ENCODE peak calls at places on chromosome 6, in eight cellular contexts. V, G, F, Q, Z, B, I and J are unnamed samples.

GRCh38 chr6:51369485-51369884 is 550.8 kb downstream of the TFAP2B start:
- DNase-seq in V (no peak), G (no peak), F (no peak), Q (no peak), Z (no peak), B (no peak), I (no peak), J (no peak)

GRCh38 chr6:74479420-74479819 is 726.4 kb downstream of the COL12A1 start:
- DNase-seq in V (no peak), G (no peak), F (no peak), Q (no peak), Z (no peak), B (no peak), I (no peak), J (no peak)

GRCh38 chr6:6543181-6543879 is 45.2 kb upstream of the LY86 start:
- DNase-seq in V (no peak), G (no peak), F (no peak), Q (no peak), Z (peak), B (no peak), I (no peak), J (no peak)

GRCh38 chr6:21023210-21023609 is 489.0 kb downstream of the CDKAL1 start:
- DNase-seq in V (no peak), G (no peak), F (no peak), Q (no peak), Z (no peak), B (no peak), I (no peak), J (no peak)

GRCh38 chr6:2733736-2734480 is 16.8 kb downstream of the MYLK4 start:
- DNase-seq in V (no peak), G (no peak), F (no peak), Q (no peak), Z (no peak), B (peak), I (no peak), J (no peak)

GRCh38 chr6:41734666-41735426 is 562 bp downstream of the TFEB start:
- DNase-seq in V (peak), G (peak), F (peak), Q (peak), Z (peak), B (peak), I (peak), J (peak)

GRCh38 chr6:49551126-49551865 is 828 bp downstream of the C6orf141 start:
- DNase-seq in V (no peak), G (no peak), F (no peak), Q (no peak), Z (peak), B (no peak), I (no peak), J (peak)

GRCh38 chr6:118644007-118644406 is 7.4 kb downstream of the CEP85L start:
- DNase-seq in V (no peak), G (peak), F (no peak), Q (no peak), Z (no peak), B (no peak), I (no peak), J (no peak)

GRCh38 chr6:88566746-88567534 is 396.5 kb downstream of the RNGTT start:
- DNase-seq in V (no peak), G (no peak), F (no peak), Q (peak), Z (no peak), B (no peak), I (no peak), J (no peak)

GRCh38 chr6:145688493-145688905 is 46.8 kb downstream of the EPM2A start:
- DNase-seq in V (no peak), G (peak), F (no peak), Q (no peak), Z (no peak), B (no peak), I (no peak), J (no peak)

GRCh38 chr6:69064226-69064625 is 429.1 kb downstream of the ADGRB3 start:
- DNase-seq in V (no peak), G (no peak), F (no peak), Q (no peak), Z (no peak), B (no peak), I (no peak), J (no peak)

GRCh38 chr6:154569136-154569862 is 58.8 kb upstream of the CNKSR3 start:
- DNase-seq in V (no peak), G (no peak), F (no peak), Q (no peak), Z (no peak), B (no peak), I (no peak), J (no peak)

GRCh38 chr6:162719528-162719927 is 8.0 kb downstream of the PRKN start:
- DNase-seq in V (no peak), G (no peak), F (no peak), Q (no peak), Z (no peak), B (no peak), I (no peak), J (no peak)

GRCh38 chr6:86686496-86686895 is 250.8 kb upstream of the HTR1E start:
- DNase-seq in V (no peak), G (no peak), F (no peak), Q (no peak), Z (no peak), B (no peak), I (no peak), J (no peak)

GRCh38 chr6:108632441-108632840 is 71.7 kb downstream of the FOXO3 start:
- DNase-seq in V (no peak), G (no peak), F (no peak), Q (no peak), Z (no peak), B (no peak), I (no peak), J (no peak)

GRCh38 chr6:132763269-132763668 is 5.6 kb upstream of the VNN2 start:
- DNase-seq in V (no peak), G (no peak), F (no peak), Q (no peak), Z (no peak), B (no peak), I (no peak), J (no peak)
- TF ChIP-seq POLR2A in V (no peak), G (no peak), F (no peak), Q (no peak), Z (no peak), B (no peak), I (no peak), J (no peak)

DNA sequence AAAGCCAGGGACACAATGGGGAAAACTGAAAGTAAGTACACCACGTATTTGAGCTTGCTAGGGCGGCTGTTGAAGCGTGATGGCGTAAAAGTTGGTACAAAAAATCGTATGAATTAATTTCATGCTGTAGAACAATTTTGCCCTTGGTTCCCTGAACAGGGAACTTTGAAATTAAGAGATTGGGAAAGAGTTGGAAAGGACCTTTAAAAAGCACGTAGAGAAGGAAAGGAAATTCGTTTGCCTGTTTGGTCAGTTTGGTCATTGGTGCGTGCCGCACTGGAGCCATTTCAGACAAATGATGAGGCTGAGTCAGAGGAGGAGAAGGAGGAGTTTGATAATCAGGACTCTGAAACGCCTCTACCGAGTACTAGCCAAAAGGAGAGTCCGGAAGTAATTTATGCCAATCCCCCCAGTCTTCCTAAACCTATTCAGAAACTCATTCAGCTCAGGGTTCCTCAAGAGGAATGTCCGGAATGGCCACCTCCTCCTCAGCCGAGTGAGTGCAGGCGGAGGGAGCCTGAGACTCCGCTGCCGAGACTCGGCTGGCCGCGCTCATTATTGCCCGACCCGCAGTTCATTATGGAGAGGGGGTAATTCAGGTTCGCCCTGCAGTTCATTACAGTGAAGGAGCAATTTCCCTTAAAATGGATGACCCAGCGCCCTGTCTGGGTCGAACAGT is 59.2 kb upstream of the PRSS16 start:
- DNase-seq in V (no peak), G (peak), F (peak), Q (no peak), Z (peak), B (peak), I (no peak), J (no peak)
- TF ChIP-seq POLR2A in V (no peak), G (peak), F (peak), Q (no peak), Z (no peak), B (peak), I (no peak), J (no peak)

GRCh38 chr6:73085362-73085975 is 139.8 kb downstream of the KHDC1L start:
- DNase-seq in V (no peak), G (peak), F (no peak), Q (no peak), Z (no peak), B (no peak), I (no peak), J (no peak)
- TF ChIP-seq POLR2A in V (no peak), G (no peak), F (no peak), Q (no peak), Z (no peak), B (no peak), I (no peak), J (no peak)

GRCh38 chr6:33746651-33747100 is at the start of gene IP6K3:
- DNase-seq in V (no peak), G (no peak), F (no peak), Q (no peak), Z (no peak), B (peak), I (no peak), J (no peak)
- TF ChIP-seq POLR2A in V (no peak), G (no peak), F (no peak), Q (no peak), Z (no peak), B (peak), I (no peak), J (no peak)

DNA sequence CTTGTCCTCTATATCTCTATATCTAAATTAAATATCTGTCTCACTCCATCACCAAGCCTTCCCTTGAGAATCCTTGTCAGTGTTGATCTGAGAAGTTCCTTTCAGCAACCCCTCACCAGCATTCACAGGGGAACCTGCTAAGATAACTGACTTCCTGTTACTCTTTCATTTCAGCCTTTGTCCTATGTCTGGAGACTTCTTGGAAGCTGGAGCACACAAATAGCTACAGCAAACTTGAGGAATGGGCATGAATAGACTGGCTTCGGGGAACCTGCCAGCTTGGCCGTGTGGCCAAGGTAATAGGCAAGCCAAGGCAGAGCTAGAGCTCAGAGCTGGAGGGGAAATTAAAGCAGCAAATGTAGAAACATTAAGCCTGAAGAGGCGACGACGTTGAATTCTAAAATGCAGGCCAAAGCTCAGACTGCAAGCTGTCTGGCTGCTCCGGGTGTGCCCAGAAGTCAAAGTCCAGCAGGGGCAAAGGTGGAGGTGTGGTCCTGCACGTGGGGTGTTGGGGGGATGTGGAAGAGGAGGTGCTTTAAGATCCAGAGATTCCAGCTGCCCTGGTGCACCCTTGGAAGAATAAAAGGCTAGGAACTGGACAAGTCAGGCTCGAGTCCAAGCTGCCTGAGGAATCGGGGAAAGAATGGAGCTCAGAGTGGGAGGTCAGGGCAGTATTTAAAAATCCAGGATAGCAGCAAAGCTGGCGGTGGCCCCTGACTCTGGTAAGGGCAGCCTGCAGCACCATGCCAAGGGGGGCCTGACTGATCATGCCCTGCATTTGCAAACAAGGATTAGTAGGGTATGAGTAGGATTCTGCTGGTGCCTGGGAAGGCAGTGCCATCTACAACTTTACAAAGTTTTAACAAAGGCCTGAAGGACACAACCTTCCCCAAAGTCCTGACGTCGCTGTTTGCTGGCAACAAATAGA is 185.0 kb upstream of the SGK1 start:
- DNase-seq in V (no peak), G (no peak), F (no peak), Q (no peak), Z (no peak), B (no peak), I (no peak), J (no peak)
- TF ChIP-seq POLR2A in V (no peak), G (no peak), F (no peak), Q (no peak), Z (no peak), B (no peak), I (no peak), J (no peak)

GRCh38 chr6:27130668-27131428 is 116.7 kb upstream of the PRSS16 start:
- DNase-seq in V (no peak), G (no peak), F (no peak), Q (no peak), Z (no peak), B (no peak), I (no peak), J (no peak)

GRCh38 chr6:27135087-27135657 is 112.3 kb upstream of the PRSS16 start:
- DNase-seq in V (no peak), G (no peak), F (no peak), Q (no peak), Z (no peak), B (no peak), I (no peak), J (no peak)

GRCh38 chr6:27132532-27133280 is 114.8 kb upstream of the PRSS16 start:
- DNase-seq in V (peak), G (peak), F (peak), Q (peak), Z (peak), B (peak), I (peak), J (peak)

GRCh38 chr6:27136077-27136644 is 111.3 kb upstream of the PRSS16 start:
- DNase-seq in V (no peak), G (no peak), F (no peak), Q (no peak), Z (no peak), B (no peak), I (no peak), J (no peak)

DNA sequence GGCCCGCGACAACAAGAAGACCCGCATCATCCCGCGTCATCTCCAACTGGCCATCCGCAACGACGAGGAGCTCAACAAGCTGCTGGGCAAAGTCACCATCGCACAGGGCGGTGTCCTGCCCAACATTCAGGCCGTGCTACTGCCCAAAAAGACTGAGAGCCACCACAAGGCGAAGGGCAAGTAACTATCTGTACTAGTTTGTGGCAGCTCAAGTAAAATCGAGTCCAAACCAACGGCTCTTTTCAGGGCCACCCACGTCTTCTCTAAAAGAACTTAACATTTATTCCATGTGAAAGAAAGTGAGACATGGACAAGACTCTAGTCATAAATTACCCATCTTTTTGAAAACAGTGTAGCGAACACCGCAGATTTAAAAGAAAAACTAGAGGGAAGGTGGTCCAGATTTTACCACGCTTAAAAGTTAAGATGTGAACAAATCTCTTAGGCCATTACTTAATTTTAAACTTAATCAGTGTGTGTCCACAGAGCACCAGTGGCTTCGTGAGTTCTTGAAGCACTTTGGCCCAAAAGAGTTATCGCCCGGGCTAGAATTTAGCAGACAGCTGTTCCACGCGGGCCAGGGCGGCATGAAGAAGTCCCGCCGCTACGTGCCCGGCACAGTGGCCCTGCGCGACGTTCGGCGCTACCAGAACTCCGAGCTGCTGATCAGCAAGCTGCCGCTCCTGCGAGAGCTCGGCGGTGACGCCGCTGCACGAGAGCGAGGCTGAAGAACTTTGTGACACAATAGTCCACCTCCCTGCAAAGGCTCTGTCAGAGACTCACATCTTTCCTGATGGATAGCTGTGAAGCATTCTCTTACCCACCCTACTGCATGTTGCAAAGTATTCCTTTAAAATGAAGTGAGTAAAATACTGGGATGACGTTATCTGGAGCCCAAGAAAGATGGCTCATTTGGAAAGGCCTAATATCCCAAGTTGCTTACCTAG is 113.9 kb upstream of the PRSS16 start:
- DNase-seq in V (no peak), G (peak), F (peak), Q (peak), Z (peak), B (no peak), I (no peak), J (no peak)
- TF ChIP-seq POLR2A in V (no peak), G (peak), F (no peak), Q (no peak), Z (no peak), B (no peak), I (no peak), J (peak)

GRCh38 chr6:112253505-112253841 is 894 bp downstream of the LAMA4 start:
- DNase-seq in V (no peak), G (no peak), F (no peak), Q (no peak), Z (peak), B (no peak), I (no peak), J (peak)

GRCh38 chr6:112251170-112251945 is 3.0 kb downstream of the LAMA4 start:
- DNase-seq in V (no peak), G (peak), F (peak), Q (peak), Z (peak), B (peak), I (no peak), J (no peak)

GRCh38 chr6:112254921-112255320 is 554 bp upstream of the LAMA4 start:
- DNase-seq in V (no peak), G (no peak), F (no peak), Q (no peak), Z (no peak), B (no peak), I (no peak), J (no peak)

GRCh38 chr6:112252571-112253504 is 1.5 kb downstream of the LAMA4 start:
- DNase-seq in V (no peak), G (peak), F (no peak), Q (no peak), Z (no peak), B (no peak), I (no peak), J (no peak)

DNA sequence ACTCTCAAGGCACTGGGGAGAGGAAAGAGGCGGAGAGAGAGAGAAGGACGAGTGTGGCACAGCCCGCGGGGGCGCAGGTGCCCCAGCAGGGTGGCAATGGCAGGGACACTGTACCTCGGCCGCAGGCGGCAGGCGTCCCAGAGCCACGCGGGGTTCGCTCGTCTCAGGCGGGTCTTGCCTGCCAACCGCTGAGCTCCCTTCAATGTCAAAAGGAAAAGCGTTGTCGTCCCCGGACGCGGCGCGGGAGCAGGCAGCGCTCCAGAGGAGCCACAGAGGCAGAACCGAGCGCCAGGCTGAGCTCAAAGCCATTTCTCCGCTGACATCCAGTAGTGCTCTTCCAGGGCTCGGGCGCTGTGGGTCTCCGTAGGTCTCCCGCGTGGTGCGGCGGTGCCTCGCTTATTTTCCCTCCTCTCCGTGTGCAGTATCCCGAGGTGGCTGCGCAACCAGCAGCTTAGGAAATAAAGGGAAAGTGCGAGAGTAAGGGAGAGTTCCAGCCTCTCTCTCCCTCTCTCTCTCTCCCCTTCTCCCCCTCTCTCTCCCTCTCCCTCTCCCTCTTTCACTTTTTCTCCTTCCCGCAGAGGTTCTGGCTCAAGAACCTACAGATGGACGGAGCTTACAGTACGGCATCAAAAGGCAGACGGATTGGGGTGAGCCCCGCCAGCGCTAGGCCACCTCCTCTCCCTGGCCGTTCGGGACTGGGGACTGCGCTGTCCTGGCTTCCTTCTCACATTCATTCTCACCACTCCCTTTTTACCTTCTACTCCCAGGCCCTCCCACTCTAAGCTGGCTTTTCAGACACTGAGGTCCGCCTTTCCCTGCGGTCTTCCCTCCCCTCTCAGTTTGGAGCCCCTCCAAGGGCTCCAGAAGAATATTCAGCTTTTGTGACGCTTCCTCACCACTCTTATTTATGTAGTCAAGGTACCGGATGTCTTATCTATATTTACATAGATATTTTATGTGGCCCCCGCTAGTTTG is at the start of gene LAMA4:
- DNase-seq in V (no peak), G (peak), F (peak), Q (peak), Z (peak), B (no peak), I (no peak), J (peak)
- TF ChIP-seq POLR2A in V (no peak), G (peak), F (peak), Q (no peak), Z (no peak), B (peak), I (peak), J (peak)

DNA sequence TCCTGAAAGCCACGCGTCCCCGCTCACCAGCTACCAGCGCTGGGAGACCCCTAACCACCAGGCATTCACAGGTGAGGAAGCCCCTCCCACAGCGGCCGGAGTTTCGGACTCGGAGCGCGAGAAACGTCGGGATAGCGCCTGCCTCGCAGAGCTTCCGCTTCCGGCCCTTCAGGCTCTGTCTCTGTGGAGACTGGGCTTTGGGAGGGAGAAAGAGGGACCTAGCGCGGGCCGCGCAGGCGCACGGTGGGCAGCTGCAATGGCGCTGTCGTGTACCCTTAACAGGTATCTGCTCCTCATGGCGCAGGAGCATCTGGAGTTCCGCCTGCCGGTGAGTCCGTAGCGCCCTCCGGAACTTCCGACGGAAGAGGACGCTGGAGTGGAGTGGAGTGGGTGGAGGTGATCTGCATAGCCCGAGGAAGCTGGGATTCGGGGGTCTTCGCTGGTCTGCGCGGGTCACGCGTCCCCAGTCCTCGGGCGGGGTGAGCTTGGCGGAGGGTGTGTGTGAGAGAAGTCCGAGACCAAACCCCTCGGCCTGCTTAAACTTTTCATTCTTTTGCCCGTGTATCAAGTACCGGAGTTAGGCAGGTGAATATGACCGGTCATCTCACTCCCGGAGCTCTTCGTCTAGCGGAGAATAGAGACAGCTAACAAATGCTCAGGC is at the start of gene TRMT11:
- DNase-seq in V (peak), G (peak), F (peak), Q (peak), Z (peak), B (peak), I (peak), J (peak)
- TF ChIP-seq POLR2A in V (peak), G (peak), F (peak), Q (no peak), Z (no peak), B (peak), I (peak), J (peak)